ENCODE peak calls at places on chromosomes 6 and 20, in six cellular contexts. U, D, O, P, L and E are unnamed samples.

GRCh38 chr6:14373648-14374437 is 256.3 kb downstream of the CD83 start:
- DNase-seq in O (no peak), L (no peak), P (no peak), D (no peak), U (no peak), E (no peak)

GRCh38 chr6:51541847-51542246 is 545.6 kb downstream of the PKHD1 start:
- DNase-seq in O (no peak), L (no peak), D (no peak), P (no peak), U (no peak), E (no peak)

GRCh38 chr6:142796571-142796970 is 148.4 kb downstream of the HIVEP2 start:
- DNase-seq in P (peak), U (no peak), O (no peak), L (no peak), D (peak), E (no peak)

GRCh38 chr20:16530201-16530681 is 43.0 kb downstream of the KIF16B start:
- DNase-seq in O (peak), U (no peak), L (no peak), D (no peak), P (peak), E (no peak)

GRCh38 chr6:160348552-160349441 is 619 bp downstream of the SLC22A3 start:
- DNase-seq in D (no peak), L (peak), P (peak), O (no peak), U (peak), E (no peak)

GRCh38 chr6:54846857-54847721 is 518 bp downstream of the FAM83B start:
- DNase-seq in L (no peak), O (no peak), D (no peak), U (peak), P (no peak), E (no peak)

GRCh38 chr6:48111575-48111974 is 578 bp upstream of the PTCHD4 start:
- DNase-seq in D (no peak), U (no peak), O (no peak), L (no peak), P (no peak), E (no peak)

GRCh38 chr6:25627001-25627400 is 25.0 kb upstream of the SCGN start:
- DNase-seq in D (no peak), P (no peak), O (no peak), L (no peak), U (no peak), E (no peak)

GRCh38 chr20:32893878-32894483 is 35.3 kb downstream of the EFCAB8 start:
- DNase-seq in P (no peak), U (peak), D (no peak), O (no peak), L (no peak), E (no peak)

GRCh38 chr6:104711371-104711770 is 148.3 kb downstream of the HACE1 start:
- DNase-seq in L (no peak), U (peak), D (peak), O (peak), P (peak), E (peak)

GRCh38 chr6:134238960-134239795 is 78.7 kb downstream of the SGK1 start:
- DNase-seq in L (no peak), O (no peak), P (no peak), D (no peak), U (no peak), E (no peak)

GRCh38 chr6:63452117-63452516 is 120.2 kb upstream of the LOC128125822 start:
- DNase-seq in O (no peak), U (no peak), L (no peak), D (no peak), P (no peak), E (no peak)

GRCh38 chr20:62427172-62428007 is at the start of gene RBBP8NL:
- DNase-seq in D (no peak), P (no peak), L (no peak), U (no peak), O (no peak), E (no peak)

GRCh38 chr20:31693987-31694661 is 28.5 kb downstream of the BCL2L1 start:
- DNase-seq in P (no peak), U (no peak), O (no peak), D (no peak), L (no peak), E (no peak)

GRCh38 chr6:38686270-38687042 is 16.5 kb downstream of the GLO1 start:
- DNase-seq in O (no peak), L (no peak), D (no peak), P (no peak), U (peak), E (no peak)

GRCh38 chr20:63100401-63100925 is 93.7 kb upstream of the BHLHE23 start:
- DNase-seq in L (no peak), D (no peak), O (no peak), U (no peak), P (no peak), E (no peak)

GRCh38 chr6:28791002-28791383 is 132.8 kb downstream of the TRIM27 start:
- DNase-seq in O (no peak), L (no peak), U (no peak), P (no peak), D (no peak), E (no peak)

GRCh38 chr20:11766961-11767360 is 150.7 kb upstream of the BTBD3 start:
- DNase-seq in L (no peak), U (peak), O (no peak), P (no peak), D (no peak), E (no peak)

GRCh38 chr6:105087571-105088211 is 92.1 kb downstream of the POPDC3 start:
- DNase-seq in L (no peak), D (peak), O (no peak), U (peak), P (peak), E (peak)

GRCh38 chr6:15793288-15793687 is 130.5 kb upstream of the DTNBP1 start:
- DNase-seq in L (no peak), U (peak), D (peak), P (peak), O (no peak), E (no peak)

GRCh38 chr6:12383448-12383847 is 93.3 kb downstream of the EDN1 start:
- DNase-seq in U (no peak), O (no peak), L (no peak), D (no peak), P (no peak), E (no peak)

GRCh38 chr6:3294921-3295871 is 36.4 kb downstream of the PSMG4 start:
- DNase-seq in P (no peak), D (no peak), L (no peak), O (no peak), U (no peak), E (no peak)

GRCh38 chr20:32988008-32988407 is 16.2 kb downstream of the SUN5 start:
- DNase-seq in D (no peak), O (no peak), P (no peak), L (no peak), U (no peak), E (no peak)

GRCh38 chr20:62120990-62121775 is 1.1 kb upstream of the LSM14B start:
- DNase-seq in O (no peak), L (no peak), U (peak), D (peak), P (peak), E (no peak)

GRCh38 chr6:51536728-51537127 is 550.7 kb downstream of the PKHD1 start:
- DNase-seq in P (no peak), L (no peak), O (no peak), D (no peak), U (no peak), E (no peak)

GRCh38 chr6:37826188-37826587 is 6.7 kb downstream of the ZFAND3 start:
- DNase-seq in O (no peak), U (peak), P (no peak), L (no peak), D (no peak), E (no peak)

GRCh38 chr6:168308390-168309144 is 11.0 kb downstream of the DACT2 start:
- DNase-seq in P (no peak), O (no peak), U (no peak), L (no peak), D (no peak), E (no peak)

GRCh38 chr6:113779656-113780055 is 77.5 kb upstream of the MARCKS start:
- DNase-seq in U (no peak), D (no peak), L (no peak), O (no peak), P (no peak), E (no peak)

GRCh38 chr6:151589667-151590066 is 95.8 kb downstream of the CCDC170 start:
- DNase-seq in L (no peak), U (no peak), P (no peak), D (no peak), O (no peak), E (no peak)

GRCh38 chr20:54228841-54229240 is 21.0 kb downstream of the PFDN4 start:
- DNase-seq in P (no peak), L (no peak), U (peak), D (no peak), O (no peak), E (no peak)

GRCh38 chr6:167424060-167424673 is 99.3 kb downstream of the TTLL2 start:
- DNase-seq in D (no peak), L (no peak), U (no peak), O (no peak), P (no peak), E (no peak)

GRCh38 chr20:21102252-21102609 is 3.9 kb downstream of the LINC00237 start:
- DNase-seq in P (no peak), O (no peak), D (no peak), L (no peak), U (no peak), E (no peak)

GRCh38 chr20:52105045-52105572 is 86.5 kb downstream of the ZFP64 start:
- DNase-seq in O (no peak), U (peak), P (peak), L (no peak), D (no peak), E (no peak)

GRCh38 chr6:13445005-13445743 is 42.2 kb downstream of the GFOD1 start:
- DNase-seq in L (peak), P (no peak), D (no peak), O (no peak), U (peak), E (no peak)

GRCh38 chr20:33653900-33654596 is 8.1 kb upstream of the C20orf144 start:
- DNase-seq in D (no peak), O (no peak), U (no peak), L (peak), P (no peak), E (no peak)

GRCh38 chr6:119196732-119197131 is 118.3 kb upstream of the FAM184A start:
- DNase-seq in L (no peak), O (no peak), U (no peak), D (no peak), P (no peak), E (no peak)

GRCh38 chr6:100568255-100568654 is 103.5 kb upstream of the SIM1 start:
- DNase-seq in O (no peak), U (no peak), D (no peak), P (no peak), L (no peak), E (no peak)

GRCh38 chr6:51842487-51843469 is 244.6 kb downstream of the PKHD1 start:
- DNase-seq in L (no peak), O (no peak), U (no peak), P (no peak), D (no peak), E (no peak)

GRCh38 chr20:34874094-34874654 is 1.5 kb upstream of the GGT7 start:
- DNase-seq in O (peak), P (peak), D (peak), U (peak), L (peak), E (peak)

GRCh38 chr6:3509326-3509725 is 52.5 kb upstream of the SLC22A23 start:
- DNase-seq in L (no peak), O (no peak), P (peak), D (no peak), U (no peak), E (no peak)

GRCh38 chr6:163262080-163262479 is 152.4 kb upstream of the QKI start:
- DNase-seq in P (no peak), O (no peak), U (no peak), L (no peak), D (no peak), E (no peak)

GRCh38 chr6:163261361-163261760 is 153.2 kb upstream of the QKI start:
- DNase-seq in O (no peak), P (no peak), U (no peak), D (no peak), L (no peak), E (no peak)

GRCh38 chr6:163260911-163261310 is 153.6 kb upstream of the QKI start:
- DNase-seq in O (no peak), U (no peak), P (no peak), D (no peak), L (no peak), E (no peak)

GRCh38 chr6:163259689-163260088 is 154.8 kb upstream of the QKI start:
- DNase-seq in L (no peak), D (no peak), P (no peak), O (no peak), U (no peak), E (no peak)

DNA sequence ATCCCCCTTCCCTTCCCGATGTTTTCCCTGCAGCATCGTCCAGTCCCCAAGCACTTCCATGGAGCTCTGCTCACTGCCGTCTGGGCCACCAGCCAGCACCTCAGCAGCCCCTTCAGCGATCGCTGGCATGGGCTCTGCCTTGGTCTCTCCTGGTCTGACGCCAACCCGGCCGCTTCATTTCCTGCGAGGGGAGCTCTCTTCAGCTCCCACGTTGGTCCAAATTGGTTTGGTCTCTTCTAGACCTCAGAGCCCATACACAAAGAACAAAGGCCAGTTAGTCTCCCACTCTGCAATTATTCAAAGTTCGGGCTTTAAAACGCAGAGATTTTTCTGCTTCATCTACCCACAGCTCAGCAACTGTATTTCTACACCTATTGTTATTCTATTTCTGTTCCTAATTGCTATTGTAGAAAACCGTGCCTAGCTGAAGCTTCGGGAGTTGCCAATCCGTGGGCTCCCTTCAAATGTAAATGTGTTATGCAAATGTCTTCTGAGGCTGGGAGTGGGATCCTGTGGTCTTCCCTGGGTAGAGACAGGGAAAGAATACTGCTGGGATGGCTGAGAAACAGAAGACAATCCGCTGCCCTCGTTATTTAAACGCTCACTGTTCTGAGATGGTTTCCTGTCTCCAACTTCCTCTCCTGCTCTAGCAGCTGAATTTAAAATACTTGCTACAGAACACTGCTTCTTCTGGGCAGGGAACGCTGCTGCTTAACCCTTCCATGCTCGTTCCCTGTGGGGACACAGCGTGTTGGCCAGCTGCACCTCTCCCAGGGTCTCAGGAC is 154.2 kb upstream of the QKI start:
- DNase-seq in D (no peak), U (peak), L (no peak), P (no peak), O (no peak), E (no peak)
- H3K4me3 ChIP-seq in D (no peak), U (peak), L (no peak), P (no peak), O (no peak), E (peak)

GRCh38 chr6:169621311-169621710 is 80.5 kb downstream of the WDR27 start:
- DNase-seq in O (no peak), P (no peak), D (no peak), U (no peak), L (no peak), E (no peak)

GRCh38 chr6:169620171-169621125 is 81.4 kb downstream of the WDR27 start:
- DNase-seq in U (peak), O (no peak), P (peak), D (no peak), L (no peak), E (no peak)

GRCh38 chr6:169617562-169617961 is 84.3 kb downstream of the WDR27 start:
- DNase-seq in D (no peak), O (no peak), P (no peak), L (no peak), U (no peak), E (no peak)

GRCh38 chr6:169619650-169620049 is 82.2 kb downstream of the WDR27 start:
- DNase-seq in U (peak), L (no peak), D (no peak), O (no peak), P (peak), E (no peak)

DNA sequence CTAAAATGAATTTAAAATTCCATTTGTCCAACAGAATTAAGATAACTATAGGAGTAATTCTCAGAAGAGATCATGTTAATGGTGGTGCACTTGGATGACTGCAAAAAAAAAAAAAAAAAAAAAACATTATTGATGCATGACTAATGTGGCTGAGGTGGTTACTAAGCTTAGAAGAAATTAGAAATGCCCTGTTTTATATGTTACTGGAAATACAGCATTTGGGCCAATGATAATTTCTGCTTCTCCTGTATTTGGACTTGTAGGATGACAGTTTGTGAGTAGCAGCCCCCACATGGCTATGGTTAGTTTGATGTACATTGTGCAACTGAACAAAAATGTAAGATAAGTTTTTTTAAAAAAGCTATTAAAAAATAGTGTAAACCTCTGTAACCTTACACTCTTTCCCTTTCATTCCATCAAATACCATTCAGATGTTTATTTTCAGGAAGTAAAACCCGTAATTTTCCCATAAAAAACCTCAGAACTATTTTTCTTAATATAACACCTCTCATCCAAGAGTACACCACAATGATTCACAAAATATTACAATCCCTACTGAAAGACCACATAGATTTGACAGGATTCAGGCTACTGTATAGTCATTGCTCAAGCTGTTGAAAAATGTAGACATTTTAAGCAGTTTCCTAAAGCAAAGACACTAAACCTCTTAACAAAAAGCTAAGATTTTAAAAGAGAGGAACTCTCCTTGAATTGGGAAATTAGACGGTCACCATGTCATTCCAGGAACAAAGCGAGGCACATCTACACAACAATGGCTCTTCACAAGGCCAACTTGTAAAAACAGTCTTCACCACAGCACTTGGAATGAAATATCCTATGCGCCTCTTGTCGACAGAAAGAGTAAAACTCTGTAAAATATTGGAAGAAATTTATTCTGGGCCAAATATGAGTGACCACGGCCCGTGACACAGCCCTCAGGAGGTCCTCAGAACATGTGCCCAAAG is 83.0 kb downstream of the WDR27 start:
- DNase-seq in U (peak), P (peak), L (no peak), O (no peak), D (peak), E (no peak)
- H3K4me3 ChIP-seq in U (peak), P (no peak), L (no peak), O (no peak), D (no peak), E (no peak)

GRCh38 chr20:18822832-18823231 is 9.2 kb downstream of the SCP2D1 start:
- DNase-seq in U (no peak), L (no peak), D (no peak), O (no peak), P (no peak), E (no peak)
- H3K4me3 ChIP-seq in U (no peak), L (no peak), D (no peak), O (no peak), P (no peak), E (no peak)

GRCh38 chr6:155077331-155077730 is 82.2 kb downstream of the TIAM2 start:
- DNase-seq in U (no peak), O (no peak), D (peak), P (no peak), L (no peak), E (no peak)
- H3K4me3 ChIP-seq in U (peak), O (no peak), D (no peak), P (no peak), L (no peak), E (no peak)

GRCh38 chr6:31617010-31617409 is 2.0 kb downstream of the AIF1 start:
- DNase-seq in D (no peak), O (no peak), U (no peak), L (no peak), P (no peak), E (no peak)
- H3K4me3 ChIP-seq in D (no peak), O (no peak), U (no peak), L (no peak), P (no peak), E (no peak)

DNA sequence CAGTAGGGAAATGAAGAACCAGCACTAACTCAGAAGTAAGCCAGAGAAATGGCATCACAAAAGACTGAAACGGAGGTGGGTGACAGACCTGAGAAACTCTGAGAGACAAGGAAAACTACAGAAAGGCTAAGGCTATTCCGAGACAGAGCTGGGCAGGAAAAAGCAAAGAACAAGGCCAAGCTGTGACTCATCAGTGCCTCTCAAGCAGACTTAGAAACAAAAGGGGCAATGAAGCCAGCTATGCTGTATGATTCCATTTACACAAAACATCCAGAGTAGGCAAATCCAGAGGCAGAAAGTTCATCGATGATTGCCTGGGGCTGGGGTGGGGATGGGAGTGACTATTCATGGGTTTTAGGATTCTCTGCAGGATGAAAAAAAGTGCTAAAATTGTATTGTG is 50.0 kb downstream of the SLC23A2 start:
- DNase-seq in P (peak), D (no peak), O (no peak), L (peak), U (peak), E (no peak)
- H3K4me3 ChIP-seq in P (no peak), D (no peak), O (no peak), L (no peak), U (peak), E (no peak)

GRCh38 chr6:35494161-35494563 is 2.7 kb downstream of the TEAD3 start:
- DNase-seq in P (peak), L (peak), U (peak), O (no peak), D (no peak), E (no peak)
- H3K4me3 ChIP-seq in P (peak), L (peak), U (peak), O (no peak), D (no peak), E (no peak)

GRCh38 chr6:45651301-45651700 is 273.6 kb upstream of the SUPT3H start:
- DNase-seq in O (no peak), P (no peak), L (no peak), D (no peak), U (no peak), E (no peak)
- H3K4me3 ChIP-seq in O (no peak), P (no peak), L (no peak), D (no peak), U (no peak), E (no peak)